ENCODE peak calls at places on chromosomes 4 and X, in seven cellular contexts. R is lower lobe of right lung, A is astrocyte of the cerebellum, K is cardiac fibroblast, I is ovary, M is lung, T is GM23338. N is an unnamed sample.
A peak's percentile ranks its signal among the peaks of the same experiment; 100 is the strongest.

GRCh38 chr4:20624783-20625364 is 75.4 kb upstream of the PACRGL start:
- DNase-seq in R (no peak), A (no peak), K (no peak), I (no peak), M (no peak), T (no peak), N (peak; percentile 63)

GRCh38 chrX:29143756-29144155 is 556.5 kb downstream of the IL1RAPL1 start:
- DNase-seq in R (no peak), A (no peak), K (peak; percentile 53), I (no peak), M (no peak), T (no peak), N (peak; percentile 6)

GRCh38 chrX:30939928-30940327 is 50.9 kb upstream of the TAB3 start:
- DNase-seq in R (no peak), A (no peak), K (no peak), I (no peak), M (no peak), T (no peak), N (no peak)

GRCh38 chr4:22237155-22237751 is 278.6 kb downstream of the ADGRA3 start:
- DNase-seq in R (peak; percentile 44), A (no peak), K (peak; percentile 4), I (peak; percentile 19), M (no peak), T (peak; percentile 91), N (no peak)

GRCh38 chrX:153441296-153441695 is 4.6 kb downstream of the TREX2 start:
- DNase-seq in R (no peak), A (no peak), K (no peak), I (no peak), M (no peak), T (no peak), N (no peak)

GRCh38 chrX:107978080-107978479 is 4.1 kb downstream of the TEX13B start:
- DNase-seq in R (no peak), A (no peak), K (no peak), I (no peak), M (no peak), T (peak; percentile 46), N (no peak)

GRCh38 chrX:150465856-150466775 is 102.3 kb upstream of the MTM1 start:
- DNase-seq in R (no peak), A (no peak), K (no peak), I (peak; percentile 44), M (no peak), T (no peak), N (no peak)

GRCh38 chrX:134761788-134762187 is 103.5 kb upstream of the PLAC1 start:
- DNase-seq in R (no peak), A (no peak), K (peak; percentile 40), I (no peak), M (no peak), T (peak; percentile 36), N (peak; percentile 50)

GRCh38 chr4:185657191-185657590 is 121.9 kb upstream of the PDLIM3 start:
- DNase-seq in R (no peak), A (no peak), K (no peak), I (no peak), M (no peak), T (no peak), N (no peak)

GRCh38 chr4:185654311-185654710 is 119.0 kb upstream of the PDLIM3 start:
- DNase-seq in R (no peak), A (no peak), K (no peak), I (no peak), M (no peak), T (no peak), N (no peak)

GRCh38 chr4:185657699-185658098 is 122.4 kb upstream of the PDLIM3 start:
- DNase-seq in R (no peak), A (no peak), K (no peak), I (no peak), M (no peak), T (no peak), N (no peak)

GRCh38 chr4:185654965-185655554 is 119.8 kb upstream of the PDLIM3 start:
- DNase-seq in R (no peak), A (no peak), K (peak; percentile 17), I (no peak), M (no peak), T (no peak), N (no peak)

DNA sequence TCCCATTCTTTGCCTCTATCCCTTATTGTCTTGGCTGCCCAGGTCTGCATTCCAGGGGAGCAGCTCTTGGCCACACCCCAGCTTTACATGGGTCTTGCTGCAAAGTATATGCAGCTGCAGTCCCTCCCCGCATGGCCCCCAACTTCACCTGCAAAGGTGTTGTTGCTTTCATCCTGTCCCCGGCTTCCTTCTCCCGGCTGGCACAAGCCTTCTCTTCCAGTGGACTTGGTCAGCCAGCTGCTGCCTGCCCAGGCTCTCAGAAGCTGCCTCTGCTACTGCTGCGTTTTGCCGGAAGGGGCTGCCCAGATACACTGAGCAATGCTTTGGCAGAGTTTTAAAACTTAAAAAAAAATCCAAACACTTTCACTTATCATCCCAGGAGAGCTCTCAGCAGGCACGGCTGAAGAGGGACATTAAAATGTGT is 121.2 kb upstream of the PDLIM3 start:
- DNase-seq in R (no peak), A (peak; percentile 38), K (peak; percentile 71), I (peak; percentile 58), M (no peak), T (peak; percentile 67), N (peak; percentile 82)
- TF ChIP-seq CTCF in R (peak; percentile 56), A (peak; percentile 80), K (peak; percentile 78), I (peak; percentile 52), M (no peak), T (no peak), N (peak; percentile 84)

GRCh38 chr4:69689530-69690111 is 36.6 kb upstream of the UGT2A1 start:
- DNase-seq in R (no peak), A (peak; percentile 3), K (peak; percentile 70), I (no peak), M (no peak), T (peak; percentile 39), N (peak; percentile 72)
- H3K4me3 ChIP-seq in R (no peak overlapping the region), A (no peak overlapping the region), K (no peak overlapping the region), I (no peak overlapping the region), M (no peak overlapping the region), T (no peak overlapping the region), N (no peak overlapping the region)

GRCh38 chrX:63810746-63811145 is 25.7 kb upstream of the ARHGEF9 start:
- DNase-seq in R (no peak), A (no peak), K (no peak), I (no peak), M (no peak), T (no peak), N (no peak)

GRCh38 chrX:63809158-63809557 is 24.1 kb upstream of the ARHGEF9 start:
- DNase-seq in R (no peak), A (no peak), K (no peak), I (no peak), M (no peak), T (no peak), N (no peak)

DNA sequence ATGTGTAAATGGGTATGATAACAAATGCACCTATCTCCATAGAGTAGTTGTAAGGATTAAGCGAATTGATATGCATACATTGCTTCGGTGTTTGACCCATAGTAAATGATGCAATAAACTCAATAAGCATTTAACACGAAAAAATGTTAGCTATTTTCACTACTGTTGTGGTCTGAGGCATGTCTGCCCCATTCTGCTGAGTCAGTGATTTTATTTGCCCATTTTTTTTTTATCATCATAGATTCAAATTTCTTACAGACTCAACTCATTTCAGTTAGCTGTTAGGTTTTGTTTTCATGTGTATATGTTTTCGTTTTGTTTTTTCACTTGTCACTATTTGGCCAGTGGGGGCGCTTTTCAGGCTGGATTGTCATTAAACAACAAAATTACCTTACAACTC is 27.8 kb upstream of the ARHGEF9 start:
- DNase-seq in R (no peak), A (no peak), K (no peak), I (no peak), M (no peak), T (peak; percentile 8), N (no peak)
- TF ChIP-seq CTCF in R (no peak), A (no peak), K (no peak), I (no peak), M (no peak), T (no peak), N (no peak)

DNA sequence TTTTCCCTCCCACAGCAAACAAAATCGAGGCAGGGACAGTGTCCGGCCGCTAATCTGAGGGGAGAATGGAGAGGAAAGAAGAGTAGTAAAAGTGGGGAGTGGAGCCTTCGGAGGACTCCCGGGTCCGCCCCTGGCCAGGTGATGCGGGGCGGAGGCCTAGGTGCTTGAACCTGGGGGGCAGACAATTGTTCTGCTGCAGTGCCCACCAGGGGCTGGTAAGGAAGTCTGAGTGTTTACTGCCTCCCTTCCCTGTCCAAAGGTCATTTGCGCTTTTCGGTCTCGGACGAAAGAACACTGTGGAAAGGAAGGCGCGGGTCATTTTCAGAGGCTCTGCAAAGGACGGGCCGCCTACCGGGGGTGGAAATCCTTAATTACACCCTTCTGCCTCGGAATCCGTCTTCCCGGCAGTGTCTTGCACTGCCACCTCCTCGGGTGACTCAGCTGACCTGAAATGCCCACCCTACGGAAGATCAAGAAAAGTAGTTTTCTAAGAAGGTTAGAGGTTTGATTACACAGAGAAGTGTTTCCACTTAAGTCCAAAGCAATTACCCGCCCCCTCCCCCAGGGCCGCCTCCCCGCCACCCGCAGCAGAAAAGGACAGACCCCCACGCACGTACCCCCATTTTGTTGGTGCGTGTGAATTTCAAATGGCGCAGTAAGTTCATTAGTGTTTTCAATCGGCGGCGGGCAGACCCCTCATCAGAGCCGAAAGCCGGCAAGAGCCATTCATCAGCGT is 99.9 kb upstream of the TENM3 start:
- DNase-seq in R (no peak), A (no peak), K (peak; percentile 9), I (peak; percentile 18), M (no peak), T (peak; percentile 24), N (peak; percentile 25)
- H3K4me3 ChIP-seq in R (peak overlapping the region; percentile 51), A (peak overlapping the region; percentile 72), K (peak overlapping the region; percentile 57), I (peak overlapping the region; percentile 65), M (no peak overlapping the region), T (peak overlapping the region; percentile 88), N (peak overlapping the region; percentile 79)

GRCh38 chrX:45344597-45344996 is 143.9 kb upstream of the DIPK2B start:
- DNase-seq in R (no peak), A (peak; percentile 70), K (peak; percentile 65), I (no peak), M (no peak), T (no peak), N (peak; percentile 18)
- TF ChIP-seq CTCF in R (no peak), A (no peak), K (no peak), I (no peak), M (no peak), T (no peak), N (no peak)

DNA sequence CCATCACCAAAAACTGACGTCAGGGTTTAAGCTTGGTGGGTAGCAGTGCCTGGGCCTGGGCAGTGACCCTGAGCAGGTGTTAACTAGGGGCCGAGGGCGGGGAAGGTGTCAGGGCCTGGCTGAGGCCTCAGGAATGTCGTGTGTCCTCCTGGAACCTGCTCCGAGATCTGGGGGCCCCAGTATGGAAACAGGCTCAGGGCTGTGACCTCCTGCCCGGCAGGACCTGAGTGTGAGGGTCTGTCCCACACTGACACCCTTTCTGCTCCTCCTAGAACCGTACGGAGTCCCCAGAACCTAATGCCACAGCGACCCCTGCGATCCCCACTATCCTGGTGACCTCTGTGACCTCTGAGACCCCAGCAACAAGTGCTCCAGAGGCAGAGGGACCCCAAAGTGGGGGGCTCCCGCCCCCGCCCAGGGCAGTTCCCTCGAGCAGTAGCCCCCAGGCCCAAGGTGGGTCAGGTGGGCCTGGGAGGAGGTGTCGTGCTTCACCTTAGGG is 741 bp downstream of the HGFAC start:
- DNase-seq in R (no peak), A (no peak), K (no peak), I (no peak), M (no peak), T (no peak), N (no peak)
- H3K4me3 ChIP-seq in R (no peak overlapping the region), A (no peak overlapping the region), K (no peak overlapping the region), I (no peak overlapping the region), M (no peak overlapping the region), T (no peak overlapping the region), N (no peak overlapping the region)